ENCODE peak calls at places on chromosomes 5 and 9, in five cellular contexts. One of them, this sample, is unnamed.

GRCh38 chr5:140222416-140222815 is 47.4 kb downstream of the CYSTM1 start:
- DNase-seq in iPS DF 6.9: no peak
- DNase-seq in H9: no peak
- DNase-seq in IMR-90: no peak
- DNase-seq in SK-N-SH: no peak
- DNase-seq in this sample: peak

GRCh38 chr9:101836021-101836420 is 97.6 kb upstream of the GRIN3A start:
- DNase-seq in iPS DF 6.9: no peak
- DNase-seq in H9: no peak
- DNase-seq in IMR-90: no peak
- DNase-seq in SK-N-SH: no peak
- DNase-seq in this sample: no peak

GRCh38 chr5:18920966-18921365 is 1067.0 kb downstream of the CDH18 start:
- DNase-seq in iPS DF 6.9: no peak
- DNase-seq in H9: no peak
- DNase-seq in IMR-90: no peak
- DNase-seq in SK-N-SH: no peak
- DNase-seq in this sample: no peak

GRCh38 chr5:117943120-117943519 is 1045.2 kb downstream of the DTWD2 start:
- DNase-seq in iPS DF 6.9: no peak
- DNase-seq in H9: no peak
- DNase-seq in IMR-90: no peak
- DNase-seq in SK-N-SH: no peak
- DNase-seq in this sample: no peak

GRCh38 chr5:141992349-141992963 is 20.4 kb downstream of the GNPDA1 start:
- DNase-seq in iPS DF 6.9: no peak
- DNase-seq in H9: no peak
- DNase-seq in IMR-90: peak
- DNase-seq in SK-N-SH: peak
- DNase-seq in this sample: peak

GRCh38 chr9:126861707-126862460 is 1.4 kb downstream of the ZBTB34 start:
- DNase-seq in iPS DF 6.9: no peak
- DNase-seq in H9: no peak
- DNase-seq in IMR-90: peak
- DNase-seq in SK-N-SH: no peak
- DNase-seq in this sample: peak

GRCh38 chr9:92455217-92455616 is 27.1 kb downstream of the ASPN start:
- DNase-seq in iPS DF 6.9: peak
- DNase-seq in H9: peak
- DNase-seq in IMR-90: no peak
- DNase-seq in SK-N-SH: no peak
- DNase-seq in this sample: peak

GRCh38 chr9:132547976-132548730 is 34.3 kb upstream of the BARHL1 start:
- DNase-seq in iPS DF 6.9: no peak
- DNase-seq in H9: no peak
- DNase-seq in IMR-90: no peak
- DNase-seq in SK-N-SH: no peak
- DNase-seq in this sample: no peak

GRCh38 chr5:72597456-72597948 is 90.3 kb upstream of the ZNF366 start:
- DNase-seq in iPS DF 6.9: no peak
- DNase-seq in H9: no peak
- DNase-seq in IMR-90: peak
- DNase-seq in SK-N-SH: no peak
- DNase-seq in this sample: peak

GRCh38 chr5:173781826-173782670 is 106.1 kb upstream of the CPEB4 start:
- DNase-seq in iPS DF 6.9: no peak
- DNase-seq in H9: no peak
- DNase-seq in IMR-90: peak
- DNase-seq in SK-N-SH: peak
- DNase-seq in this sample: peak

GRCh38 chr5:150904479-150905311 is at the start of gene ZNF300:
- DNase-seq in iPS DF 6.9: peak
- DNase-seq in H9: peak
- DNase-seq in IMR-90: peak
- DNase-seq in SK-N-SH: peak
- DNase-seq in this sample: peak

GRCh38 chr5:179142434-179143198 is 82.4 kb downstream of the ZNF354C start:
- DNase-seq in iPS DF 6.9: no peak
- DNase-seq in H9: no peak
- DNase-seq in IMR-90: peak
- DNase-seq in SK-N-SH: peak
- DNase-seq in this sample: no peak

GRCh38 chr9:17810728-17811634 is 232.1 kb downstream of the SH3GL2 start:
- DNase-seq in iPS DF 6.9: no peak
- DNase-seq in H9: no peak
- DNase-seq in IMR-90: peak
- DNase-seq in SK-N-SH: peak
- DNase-seq in this sample: peak

GRCh38 chr9:18237776-18238175 is 236.2 kb upstream of the ADAMTSL1 start:
- DNase-seq in iPS DF 6.9: no peak
- DNase-seq in H9: no peak
- DNase-seq in IMR-90: no peak
- DNase-seq in SK-N-SH: no peak
- DNase-seq in this sample: no peak

GRCh38 chr5:150540615-150541396 is 32.9 kb downstream of the NDST1 start:
- DNase-seq in iPS DF 6.9: no peak
- DNase-seq in H9: no peak
- DNase-seq in IMR-90: peak
- DNase-seq in SK-N-SH: no peak
- DNase-seq in this sample: peak

GRCh38 chr5:169071-169727 is 22.1 kb upstream of the LRRC14B start:
- DNase-seq in iPS DF 6.9: no peak
- DNase-seq in H9: no peak
- DNase-seq in IMR-90: peak
- DNase-seq in SK-N-SH: no peak
- DNase-seq in this sample: no peak

GRCh38 chr5:166341708-166342329 is 1949.6 kb upstream of the WWC1 start:
- DNase-seq in iPS DF 6.9: no peak
- DNase-seq in H9: no peak
- DNase-seq in IMR-90: no peak
- DNase-seq in SK-N-SH: no peak
- DNase-seq in this sample: peak

GRCh38 chr5:91474201-91474600 is 91.1 kb upstream of the ARRDC3 start:
- DNase-seq in iPS DF 6.9: no peak
- DNase-seq in H9: no peak
- DNase-seq in IMR-90: no peak
- DNase-seq in SK-N-SH: no peak
- DNase-seq in this sample: no peak

GRCh38 chr9:86093788-86094555 is 5.4 kb downstream of the GOLM1 start:
- DNase-seq in iPS DF 6.9: no peak
- DNase-seq in H9: no peak
- DNase-seq in IMR-90: peak
- DNase-seq in SK-N-SH: no peak
- DNase-seq in this sample: peak

GRCh38 chr5:159697536-159697935 is 218.7 kb upstream of the ADRA1B start:
- DNase-seq in iPS DF 6.9: no peak
- DNase-seq in H9: no peak
- DNase-seq in IMR-90: no peak
- DNase-seq in SK-N-SH: no peak
- DNase-seq in this sample: no peak

GRCh38 chr5:91272858-91273257 is 110.3 kb downstream of the ARRDC3 start:
- DNase-seq in iPS DF 6.9: no peak
- DNase-seq in H9: no peak
- DNase-seq in IMR-90: peak
- DNase-seq in SK-N-SH: no peak
- DNase-seq in this sample: no peak

GRCh38 chr9:135400496-135400895 is 79.1 kb upstream of the PPP1R26 start:
- DNase-seq in iPS DF 6.9: no peak
- DNase-seq in H9: no peak
- DNase-seq in IMR-90: no peak
- DNase-seq in SK-N-SH: no peak
- DNase-seq in this sample: no peak

GRCh38 chr5:178418031-178418430 is 172.2 kb downstream of the COL23A1 start:
- DNase-seq in iPS DF 6.9: no peak
- DNase-seq in H9: no peak
- DNase-seq in IMR-90: no peak
- DNase-seq in SK-N-SH: no peak
- DNase-seq in this sample: no peak

GRCh38 chr9:22683393-22684075 is 236.9 kb downstream of the DMRTA1 start:
- DNase-seq in iPS DF 6.9: no peak
- DNase-seq in H9: no peak
- DNase-seq in IMR-90: peak
- DNase-seq in SK-N-SH: no peak
- DNase-seq in this sample: no peak

GRCh38 chr5:149381986-149382338 is 2.9 kb upstream of the IL17B start:
- DNase-seq in iPS DF 6.9: peak
- DNase-seq in H9: peak
- DNase-seq in IMR-90: peak
- DNase-seq in SK-N-SH: peak
- DNase-seq in this sample: peak

GRCh38 chr5:36242534-36243144 is 914 bp upstream of the NADK2 start:
- DNase-seq in iPS DF 6.9: no peak
- DNase-seq in H9: no peak
- DNase-seq in IMR-90: no peak
- DNase-seq in SK-N-SH: peak
- DNase-seq in this sample: peak

GRCh38 chr9:127692071-127692470 is 14.7 kb upstream of the CFAP157 start:
- DNase-seq in iPS DF 6.9: no peak
- DNase-seq in H9: no peak
- DNase-seq in IMR-90: no peak
- DNase-seq in SK-N-SH: no peak
- DNase-seq in this sample: no peak

GRCh38 chr5:150672237-150672883 is 11.3 kb downstream of the MYOZ3 start:
- DNase-seq in iPS DF 6.9: no peak
- DNase-seq in H9: peak
- DNase-seq in IMR-90: no peak
- DNase-seq in SK-N-SH: peak
- DNase-seq in this sample: peak

GRCh38 chr5:65172486-65173129 is 309.1 kb downstream of the ADAMTS6 start:
- DNase-seq in iPS DF 6.9: no peak
- DNase-seq in H9: no peak
- DNase-seq in IMR-90: peak
- DNase-seq in SK-N-SH: no peak
- DNase-seq in this sample: no peak
- H3K27ac ChIP-seq in iPS DF 6.9: no peak
- H3K27ac ChIP-seq in H9: no peak
- H3K27ac ChIP-seq in IMR-90: no peak
- H3K27ac ChIP-seq in SK-N-SH: peak
- H3K27ac ChIP-seq in this sample: no peak

GRCh38 chr5:170330568-170331054 is 33.0 kb upstream of the LCP2 start:
- DNase-seq in iPS DF 6.9: no peak
- DNase-seq in H9: no peak
- DNase-seq in IMR-90: no peak
- DNase-seq in SK-N-SH: no peak
- DNase-seq in this sample: no peak
- H3K27ac ChIP-seq in iPS DF 6.9: no peak
- H3K27ac ChIP-seq in H9: no peak
- H3K27ac ChIP-seq in IMR-90: no peak
- H3K27ac ChIP-seq in SK-N-SH: no peak
- H3K27ac ChIP-seq in this sample: peak

GRCh38 chr9:129946596-129946995 is 96.4 kb downstream of the FNBP1 start:
- DNase-seq in iPS DF 6.9: no peak
- DNase-seq in H9: no peak
- DNase-seq in IMR-90: no peak
- DNase-seq in SK-N-SH: no peak
- DNase-seq in this sample: no peak

GRCh38 chr9:129949821-129950220 is 93.2 kb downstream of the FNBP1 start:
- DNase-seq in iPS DF 6.9: no peak
- DNase-seq in H9: no peak
- DNase-seq in IMR-90: no peak
- DNase-seq in SK-N-SH: peak
- DNase-seq in this sample: no peak

GRCh38 chr9:129939426-129939825 is 103.6 kb downstream of the FNBP1 start:
- DNase-seq in iPS DF 6.9: no peak
- DNase-seq in H9: no peak
- DNase-seq in IMR-90: no peak
- DNase-seq in SK-N-SH: no peak
- DNase-seq in this sample: no peak

GRCh38 chr9:129945314-129945713 is 97.7 kb downstream of the FNBP1 start:
- DNase-seq in iPS DF 6.9: no peak
- DNase-seq in H9: no peak
- DNase-seq in IMR-90: no peak
- DNase-seq in SK-N-SH: no peak
- DNase-seq in this sample: peak

DNA sequence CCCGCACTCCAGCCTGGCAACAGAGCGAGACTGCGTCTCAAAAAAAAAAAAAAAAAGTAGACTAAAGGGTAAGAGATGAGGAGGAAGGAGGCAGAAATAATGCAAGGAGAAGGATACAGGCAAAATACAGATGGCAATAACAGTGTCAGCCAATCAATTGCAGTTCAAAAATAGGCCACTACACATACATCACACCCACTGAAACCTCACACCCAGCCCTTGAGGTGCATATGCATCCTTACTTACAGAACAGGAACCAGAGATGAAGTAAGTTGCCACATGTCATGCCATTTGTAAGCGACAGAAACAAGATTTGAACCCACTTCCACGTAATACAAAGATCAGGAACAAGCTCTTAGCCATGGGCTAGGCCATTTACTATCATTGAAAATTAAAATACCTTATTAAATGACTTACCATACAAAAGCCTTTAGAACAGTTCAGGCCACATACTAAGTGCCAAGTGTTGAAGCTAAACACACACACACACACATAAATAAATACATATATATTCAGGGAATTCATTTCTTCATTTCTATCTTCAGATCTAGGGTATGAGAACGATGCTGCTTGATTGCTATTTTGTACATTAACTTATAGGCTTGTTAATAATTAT is 98.4 kb downstream of the FNBP1 start:
- DNase-seq in iPS DF 6.9: no peak
- DNase-seq in H9: no peak
- DNase-seq in IMR-90: no peak
- DNase-seq in SK-N-SH: no peak
- DNase-seq in this sample: peak
- H3K27ac ChIP-seq in iPS DF 6.9: no peak
- H3K27ac ChIP-seq in H9: no peak
- H3K27ac ChIP-seq in IMR-90: no peak
- H3K27ac ChIP-seq in SK-N-SH: no peak
- H3K27ac ChIP-seq in this sample: peak

GRCh38 chr9:137590469-137591383 is at the start of gene ZMYND19:
- DNase-seq in iPS DF 6.9: no peak
- DNase-seq in H9: peak
- DNase-seq in IMR-90: peak
- DNase-seq in SK-N-SH: peak
- DNase-seq in this sample: peak

GRCh38 chr9:137589441-137590122 is 730 bp downstream of the ZMYND19 start:
- DNase-seq in iPS DF 6.9: no peak
- DNase-seq in H9: no peak
- DNase-seq in IMR-90: no peak
- DNase-seq in SK-N-SH: peak
- DNase-seq in this sample: peak

GRCh38 chr9:137593176-137593575 is 2.9 kb upstream of the ZMYND19 start:
- DNase-seq in iPS DF 6.9: no peak
- DNase-seq in H9: no peak
- DNase-seq in IMR-90: no peak
- DNase-seq in SK-N-SH: no peak
- DNase-seq in this sample: no peak

GRCh38 chr9:137590123-137590468 is 216 bp downstream of the ZMYND19 start:
- DNase-seq in iPS DF 6.9: no peak
- DNase-seq in H9: no peak
- DNase-seq in IMR-90: no peak
- DNase-seq in SK-N-SH: no peak
- DNase-seq in this sample: no peak

DNA sequence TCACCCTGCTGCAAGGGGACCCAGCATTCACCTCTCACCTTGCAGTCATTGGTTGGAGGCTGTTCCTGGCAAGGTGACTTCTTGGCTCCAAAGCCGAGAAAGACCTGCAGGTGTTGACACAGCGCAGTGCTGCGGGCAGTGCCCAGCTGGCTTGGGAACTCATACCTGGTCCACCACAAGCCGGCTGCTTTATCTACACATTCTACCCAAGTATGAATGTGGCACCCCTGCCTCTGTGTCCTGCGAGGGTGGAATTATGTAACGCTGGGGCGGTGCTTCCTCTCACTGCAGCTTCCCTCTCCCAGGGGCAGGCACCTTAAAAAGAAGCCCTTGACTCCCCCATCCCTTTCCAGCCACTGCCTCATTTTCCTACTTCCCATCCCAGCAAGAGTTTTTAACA is 2.5 kb upstream of the ZMYND19 start:
- DNase-seq in iPS DF 6.9: no peak
- DNase-seq in H9: no peak
- DNase-seq in IMR-90: no peak
- DNase-seq in SK-N-SH: no peak
- DNase-seq in this sample: no peak
- H3K27ac ChIP-seq in iPS DF 6.9: no peak
- H3K27ac ChIP-seq in H9: no peak
- H3K27ac ChIP-seq in IMR-90: no peak
- H3K27ac ChIP-seq in SK-N-SH: no peak
- H3K27ac ChIP-seq in this sample: no peak